ENCODE peak calls at places on chromosomes 13 and 19, in ten cellular contexts. P is SK-N-MC; M is activated CD4-positive, alpha-beta T cell treated with anti-CD3 and anti-CD28 coated beads, Interleukin-2, amount 10 ng/mL, durations not matched to agents 7 days and 5 days; G is stimulated activated CD8-positive, alpha-beta memory T cell treated with anti-CD3 and anti-CD28 coated beads, Interleukin-7, amount 100 ng/mL, for 1 hour; S is fibroblast of villous mesenchyme; V is AG08396; I is HAP-1; K is fibroblast of the aortic adventitia; D is thoracic aorta; Z is Daoy. R is an unnamed sample.

GRCh38 chr19:38769635-38770211 is 3.6 kb downstream of the LGALS7 start:
- DNase-seq in G (peak), K (peak), Z (peak), S (peak), P (no peak), D (peak), M (peak), I (peak), V (peak), R (no peak)

GRCh38 chr13:45615501-45616101 is at the start of gene ERICH6B:
- DNase-seq in M (peak), I (peak), Z (peak), D (no peak), S (peak), V (peak), G (no peak), P (no peak), K (peak), R (peak)

GRCh38 chr19:38142176-38143035 is 81.6 kb downstream of the DPF1 start:
- DNase-seq in M (peak), I (peak), V (peak), S (peak), D (no peak), K (peak), P (no peak), G (no peak), Z (peak), R (peak)

GRCh38 chr19:47507031-47507430 is 7.8 kb downstream of the NAPA start:
- DNase-seq in V (no peak), G (no peak), M (no peak), I (no peak), P (no peak), S (no peak), Z (no peak), D (no peak), K (no peak), R (no peak)

GRCh38 chr19:13149628-13150186 is 468 bp downstream of the STX10 start:
- DNase-seq in D (no peak), S (peak), G (no peak), V (no peak), M (peak), Z (peak), I (peak), P (no peak), K (peak), R (peak)

GRCh38 chr13:45696610-45697226 is 5.4 kb upstream of the CBY2 start:
- DNase-seq in K (no peak), G (no peak), P (no peak), S (no peak), V (no peak), M (no peak), D (no peak), I (no peak), Z (no peak), R (no peak)

GRCh38 chr19:988510-988909 is 4.4 kb downstream of the WDR18 start:
- DNase-seq in I (no peak), D (no peak), M (no peak), G (no peak), Z (no peak), K (no peak), S (no peak), P (no peak), V (no peak), R (no peak)

GRCh38 chr19:1163934-1164683 is 10.0 kb downstream of the SBNO2 start:
- DNase-seq in P (no peak), M (no peak), Z (no peak), S (no peak), V (no peak), K (no peak), D (no peak), I (no peak), G (no peak), R (no peak)

GRCh38 chr19:18160441-18160791 is 7.5 kb downstream of the PIK3R2 start:
- DNase-seq in D (no peak), K (no peak), V (no peak), Z (no peak), G (no peak), P (no peak), S (no peak), I (no peak), M (no peak), R (no peak)

GRCh38 chr19:50820549-50821247 is 2.9 kb downstream of the KLK1 start:
- DNase-seq in I (peak), Z (no peak), D (no peak), M (no peak), P (no peak), G (no peak), K (no peak), V (no peak), S (no peak), R (no peak)

GRCh38 chr19:40594657-40595077 is 6.5 kb upstream of the LTBP4 start:
- DNase-seq in I (no peak), K (no peak), P (no peak), V (peak), S (no peak), M (no peak), G (no peak), Z (peak), D (no peak), R (no peak)

R was measured in NCI-H510A treated with DMSO at 0.1 percent for 48 hours.